ENCODE peak calls at places on chromosome 19, in ten cellular contexts. S is brain microvascular endothelial cell; Q is hippocampal formation; R is WTC11; B is NCI-H146; F is T-helper 1 cell; A is HS-5; C is M059J; N is stimulated activated CD8-positive, alpha-beta memory T cell treated with anti-CD3 and anti-CD28 coated beads, Interleukin-15, amount 100 ng/mL, for 4 hours; O is stomach. M is an unnamed sample.

GRCh38 chr19:16444273-16444597 is 27.5 kb downstream of the EPS15L1 start:
- DNase-seq in S (no peak), Q (no peak), R (no peak), B (no peak), F (no peak), A (no peak), C (no peak), N (no peak), O (no peak), M (no peak)

GRCh38 chr19:51821921-51822716 is 27.2 kb downstream of the FPR3 start:
- DNase-seq in S (no peak), Q (no peak), R (no peak), B (no peak), F (no peak), A (no peak), C (peak), N (no peak), O (no peak), M (no peak)

GRCh38 chr19:8526345-8527062 is 12.5 kb upstream of the ZNF414 start:
- DNase-seq in S (peak), Q (peak), R (peak), B (peak), F (no peak), A (peak), C (peak), N (no peak), O (peak), M (peak)

GRCh38 chr19:44741258-44741731 is 7.2 kb upstream of the BCL3 start:
- DNase-seq in S (no peak), Q (no peak), R (no peak), B (no peak), F (no peak), A (no peak), C (peak), N (no peak), O (no peak), M (no peak)

GRCh38 chr19:47002106-47002766 is 17.4 kb upstream of the NPAS1 start:
- DNase-seq in S (no peak), Q (no peak), R (peak), B (no peak), F (no peak), A (no peak), C (no peak), N (no peak), O (peak), M (no peak)

GRCh38 chr19:46181386-46181774 is 33.3 kb downstream of the IGFL2 start:
- DNase-seq in S (no peak), Q (no peak), R (no peak), B (no peak), F (no peak), A (no peak), C (peak), N (no peak), O (no peak), M (no peak)

GRCh38 chr19:45414468-45414867 is 8.0 kb downstream of the POLR1G start:
- DNase-seq in S (no peak), Q (no peak), R (no peak), B (no peak), F (no peak), A (no peak), C (no peak), N (no peak), O (no peak), M (no peak)

GRCh38 chr19:40739871-40740703 is 10.2 kb downstream of the ACTMAP start:
- DNase-seq in S (no peak), Q (no peak), R (no peak), B (no peak), F (no peak), A (no peak), C (peak), N (no peak), O (no peak), M (no peak)

GRCh38 chr19:31269425-31270127 is 79.7 kb downstream of the TSHZ3 start:
- DNase-seq in S (peak), Q (no peak), R (no peak), B (no peak), F (no peak), A (no peak), C (no peak), N (no peak), O (no peak), M (no peak)

GRCh38 chr19:21151460-21151859 is 9.6 kb downstream of the ZNF431 start:
- DNase-seq in S (no peak), Q (no peak), R (no peak), B (no peak), F (no peak), A (no peak), C (no peak), N (no peak), O (no peak), M (no peak)

GRCh38 chr19:14554382-14554812 is 17.5 kb downstream of the NDUFB7 start:
- DNase-seq in S (no peak), Q (peak), R (no peak), B (no peak), F (no peak), A (no peak), C (no peak), N (no peak), O (no peak), M (peak)

GRCh38 chr19:1469936-1470863 is 8.8 kb downstream of the C19orf25 start:
- DNase-seq in S (no peak), Q (no peak), R (peak), B (peak), F (peak), A (no peak), C (no peak), N (peak), O (peak), M (peak)

GRCh38 chr19:31693870-31694269 is 344.6 kb upstream of the TSHZ3 start:
- DNase-seq in S (no peak), Q (no peak), R (no peak), B (no peak), F (no peak), A (no peak), C (no peak), N (no peak), O (no peak), M (no peak)

GRCh38 chr19:2797280-2797679 is 12.0 kb downstream of the THOP1 start:
- DNase-seq in S (no peak), Q (no peak), R (no peak), B (no peak), F (no peak), A (no peak), C (no peak), N (no peak), O (no peak), M (no peak)

M was measured in H9.